ENCODE peak calls at places on chromosomes 5 and 9, in five cellular contexts. One of them, this sample, is unnamed.

GRCh38 chr5:117186751-117187150 is 612.1 kb upstream of the SEMA6A start:
- DNase-seq in CD8-positive, alpha-beta T cell: no peak
- DNase-seq in H7: no peak
- DNase-seq in mesendoderm: no peak
- DNase-seq in Caco-2: no peak
- DNase-seq in this sample: no peak

GRCh38 chr5:124580925-124581821 is 165.3 kb downstream of the ZNF608 start:
- DNase-seq in CD8-positive, alpha-beta T cell: no peak
- DNase-seq in H7: peak
- DNase-seq in mesendoderm: peak
- DNase-seq in Caco-2: peak
- DNase-seq in this sample: no peak

GRCh38 chr9:125238915-125239446 is 2.2 kb downstream of the HSPA5 start:
- DNase-seq in CD8-positive, alpha-beta T cell: no peak
- DNase-seq in H7: no peak
- DNase-seq in mesendoderm: no peak
- DNase-seq in Caco-2: no peak
- DNase-seq in this sample: no peak

GRCh38 chr5:10707198-10708187 is 53.5 kb downstream of the DAP start:
- DNase-seq in CD8-positive, alpha-beta T cell: no peak
- DNase-seq in H7: no peak
- DNase-seq in mesendoderm: no peak
- DNase-seq in Caco-2: no peak
- DNase-seq in this sample: no peak

GRCh38 chr9:133742849-133743444 is 4.8 kb upstream of the SARDH start:
- DNase-seq in CD8-positive, alpha-beta T cell: peak
- DNase-seq in H7: peak
- DNase-seq in mesendoderm: peak
- DNase-seq in Caco-2: peak
- DNase-seq in this sample: peak

GRCh38 chr9:85425153-85425611 is 316.6 kb downstream of the AGTPBP1 start:
- DNase-seq in CD8-positive, alpha-beta T cell: peak
- DNase-seq in H7: peak
- DNase-seq in mesendoderm: peak
- DNase-seq in Caco-2: peak
- DNase-seq in this sample: peak

GRCh38 chr5:15446552-15446951 is 53.4 kb upstream of the FBXL7 start:
- DNase-seq in CD8-positive, alpha-beta T cell: no peak
- DNase-seq in H7: no peak
- DNase-seq in mesendoderm: no peak
- DNase-seq in Caco-2: no peak
- DNase-seq in this sample: no peak

GRCh38 chr9:138033950-138034349 is 156.4 kb downstream of the CACNA1B start:
- DNase-seq in CD8-positive, alpha-beta T cell: no peak
- DNase-seq in H7: no peak
- DNase-seq in mesendoderm: peak
- DNase-seq in Caco-2: no peak
- DNase-seq in this sample: peak

GRCh38 chr5:9932770-9933169 is 302.6 kb upstream of the TAS2R1 start:
- DNase-seq in CD8-positive, alpha-beta T cell: no peak
- DNase-seq in H7: no peak
- DNase-seq in mesendoderm: peak
- DNase-seq in Caco-2: no peak
- DNase-seq in this sample: peak

GRCh38 chr9:88733651-88734470 is 198.9 kb downstream of the NXNL2 start:
- DNase-seq in CD8-positive, alpha-beta T cell: no peak
- DNase-seq in H7: no peak
- DNase-seq in mesendoderm: no peak
- DNase-seq in Caco-2: no peak
- DNase-seq in this sample: no peak

GRCh38 chr9:15468113-15468512 is 42.7 kb downstream of the PSIP1 start:
- DNase-seq in CD8-positive, alpha-beta T cell: no peak
- DNase-seq in H7: no peak
- DNase-seq in mesendoderm: no peak
- DNase-seq in Caco-2: no peak
- DNase-seq in this sample: no peak

GRCh38 chr9:83583151-83584014 is 39.6 kb upstream of the IDNK start:
- DNase-seq in CD8-positive, alpha-beta T cell: peak
- DNase-seq in H7: peak
- DNase-seq in mesendoderm: peak
- DNase-seq in Caco-2: peak
- DNase-seq in this sample: peak

DNA sequence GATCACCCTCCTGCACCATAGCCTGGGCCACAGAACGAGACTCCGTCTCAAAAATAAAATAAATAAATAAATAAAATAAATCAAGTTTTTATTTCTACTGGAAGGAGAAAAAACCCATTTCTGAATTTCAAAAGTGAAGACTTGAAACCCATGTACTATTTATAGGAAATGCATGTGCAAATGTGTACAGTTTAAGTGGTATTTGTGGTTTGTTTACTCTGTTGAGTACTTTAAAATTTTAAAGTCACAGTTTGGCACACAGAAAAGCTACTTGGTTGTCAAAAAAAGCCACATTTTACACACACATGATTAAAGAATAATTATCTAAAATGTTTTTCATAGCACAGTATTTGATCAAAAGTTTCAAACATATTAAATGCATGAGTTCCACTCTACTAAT is 43.6 kb downstream of the NR3C1 start:
- DNase-seq in CD8-positive, alpha-beta T cell: no peak
- DNase-seq in H7: no peak
- DNase-seq in mesendoderm: no peak
- DNase-seq in Caco-2: no peak
- DNase-seq in this sample: no peak
- H3K4me3 ChIP-seq in CD8-positive, alpha-beta T cell: no peak
- H3K4me3 ChIP-seq in H7: no peak
- H3K4me3 ChIP-seq in mesendoderm: no peak
- H3K4me3 ChIP-seq in Caco-2: no peak
- H3K4me3 ChIP-seq in this sample: no peak

GRCh38 chr9:114370251-114370984 is 17.4 kb downstream of the AKNA start:
- DNase-seq in CD8-positive, alpha-beta T cell: no peak
- DNase-seq in H7: peak
- DNase-seq in mesendoderm: peak
- DNase-seq in Caco-2: no peak
- DNase-seq in this sample: peak

GRCh38 chr9:114371343-114371985 is 16.3 kb downstream of the AKNA start:
- DNase-seq in CD8-positive, alpha-beta T cell: no peak
- DNase-seq in H7: no peak
- DNase-seq in mesendoderm: no peak
- DNase-seq in Caco-2: no peak
- DNase-seq in this sample: no peak

GRCh38 chr9:114372971-114373591 is 14.7 kb downstream of the AKNA start:
- DNase-seq in CD8-positive, alpha-beta T cell: peak
- DNase-seq in H7: no peak
- DNase-seq in mesendoderm: no peak
- DNase-seq in Caco-2: no peak
- DNase-seq in this sample: no peak

GRCh38 chr9:114370985-114371335 is 16.8 kb downstream of the AKNA start:
- DNase-seq in CD8-positive, alpha-beta T cell: no peak
- DNase-seq in H7: no peak
- DNase-seq in mesendoderm: no peak
- DNase-seq in Caco-2: no peak
- DNase-seq in this sample: peak

GRCh38 chr9:114371986-114372917 is 15.5 kb downstream of the AKNA start:
- DNase-seq in CD8-positive, alpha-beta T cell: peak
- DNase-seq in H7: peak
- DNase-seq in mesendoderm: peak
- DNase-seq in Caco-2: no peak
- DNase-seq in this sample: no peak
- H3K4me3 ChIP-seq in CD8-positive, alpha-beta T cell: peak
- H3K4me3 ChIP-seq in H7: no peak
- H3K4me3 ChIP-seq in mesendoderm: no peak
- H3K4me3 ChIP-seq in Caco-2: no peak
- H3K4me3 ChIP-seq in this sample: no peak

GRCh38 chr5:1930501-1930879 is 47.8 kb upstream of the IRX4 start:
- DNase-seq in CD8-positive, alpha-beta T cell: no peak
- DNase-seq in H7: no peak
- DNase-seq in mesendoderm: no peak
- DNase-seq in Caco-2: no peak
- DNase-seq in this sample: no peak

GRCh38 chr5:1931590-1932138 is 48.9 kb upstream of the IRX4 start:
- DNase-seq in CD8-positive, alpha-beta T cell: no peak
- DNase-seq in H7: peak
- DNase-seq in mesendoderm: peak
- DNase-seq in Caco-2: no peak
- DNase-seq in this sample: no peak

GRCh38 chr5:1929108-1929991 is 46.6 kb upstream of the IRX4 start:
- DNase-seq in CD8-positive, alpha-beta T cell: no peak
- DNase-seq in H7: no peak
- DNase-seq in mesendoderm: peak
- DNase-seq in Caco-2: peak
- DNase-seq in this sample: no peak

GRCh38 chr5:1933364-1934055 is 50.8 kb upstream of the IRX4 start:
- DNase-seq in CD8-positive, alpha-beta T cell: no peak
- DNase-seq in H7: no peak
- DNase-seq in mesendoderm: peak
- DNase-seq in Caco-2: no peak
- DNase-seq in this sample: no peak

GRCh38 chr5:1930880-1931589 is 48.3 kb upstream of the IRX4 start:
- DNase-seq in CD8-positive, alpha-beta T cell: no peak
- DNase-seq in H7: peak
- DNase-seq in mesendoderm: peak
- DNase-seq in Caco-2: no peak
- DNase-seq in this sample: no peak
- H3K4me3 ChIP-seq in CD8-positive, alpha-beta T cell: no peak
- H3K4me3 ChIP-seq in H7: peak
- H3K4me3 ChIP-seq in mesendoderm: peak
- H3K4me3 ChIP-seq in Caco-2: no peak
- H3K4me3 ChIP-seq in this sample: no peak

GRCh38 chr5:90220554-90220953 is 189.0 kb downstream of the CETN3 start:
- DNase-seq in CD8-positive, alpha-beta T cell: no peak
- DNase-seq in H7: no peak
- DNase-seq in mesendoderm: no peak
- DNase-seq in Caco-2: no peak
- DNase-seq in this sample: no peak
- H3K4me3 ChIP-seq in CD8-positive, alpha-beta T cell: no peak
- H3K4me3 ChIP-seq in H7: no peak
- H3K4me3 ChIP-seq in mesendoderm: no peak
- H3K4me3 ChIP-seq in Caco-2: no peak
- H3K4me3 ChIP-seq in this sample: no peak

GRCh38 chr9:98190757-98191105 is 1.7 kb downstream of the CORO2A start:
- DNase-seq in CD8-positive, alpha-beta T cell: no peak
- DNase-seq in H7: no peak
- DNase-seq in mesendoderm: no peak
- DNase-seq in Caco-2: no peak
- DNase-seq in this sample: no peak

GRCh38 chr9:98189412-98189811 is 3.0 kb downstream of the CORO2A start:
- DNase-seq in CD8-positive, alpha-beta T cell: no peak
- DNase-seq in H7: no peak
- DNase-seq in mesendoderm: no peak
- DNase-seq in Caco-2: no peak
- DNase-seq in this sample: no peak

GRCh38 chr9:98192503-98193335 is at the start of gene CORO2A:
- DNase-seq in CD8-positive, alpha-beta T cell: peak
- DNase-seq in H7: peak
- DNase-seq in mesendoderm: peak
- DNase-seq in Caco-2: peak
- DNase-seq in this sample: peak

GRCh38 chr9:98191615-98192502 is 578 bp downstream of the CORO2A start:
- DNase-seq in CD8-positive, alpha-beta T cell: peak
- DNase-seq in H7: peak
- DNase-seq in mesendoderm: peak
- DNase-seq in Caco-2: no peak
- DNase-seq in this sample: peak

GRCh38 chr9:98191210-98191609 is 1.2 kb downstream of the CORO2A start:
- DNase-seq in CD8-positive, alpha-beta T cell: no peak
- DNase-seq in H7: peak
- DNase-seq in mesendoderm: peak
- DNase-seq in Caco-2: peak
- DNase-seq in this sample: no peak
- H3K4me3 ChIP-seq in CD8-positive, alpha-beta T cell: peak
- H3K4me3 ChIP-seq in H7: peak
- H3K4me3 ChIP-seq in mesendoderm: no peak
- H3K4me3 ChIP-seq in Caco-2: peak
- H3K4me3 ChIP-seq in this sample: peak

This sample was measured in WERI-Rb-1.